ENCODE peak calls at places on chromosome 5, in eight cellular contexts. One of them, this sample, is unnamed.

GRCh38 chr5:53418409-53418808 is 62.0 kb upstream of the FST start:
- DNase-seq in astrocyte of the spinal cord: peak
- DNase-seq in GM12878: no peak
- DNase-seq in HepG2: no peak
- DNase-seq in bronchial epithelial cell: no peak
- DNase-seq in gastrocnemius medialis: no peak
- DNase-seq in progenitor cell of endocrine pancreas: no peak
- DNase-seq in pancreas: no peak
- DNase-seq in this sample: peak

GRCh38 chr5:82796643-82797416 is 280.4 kb downstream of the TMEM167A start:
- DNase-seq in astrocyte of the spinal cord: no peak
- DNase-seq in GM12878: no peak
- DNase-seq in HepG2: no peak
- DNase-seq in bronchial epithelial cell: no peak
- DNase-seq in gastrocnemius medialis: no peak
- DNase-seq in progenitor cell of endocrine pancreas: no peak
- DNase-seq in pancreas: no peak
- DNase-seq in this sample: no peak

GRCh38 chr5:73135021-73135420 is 14.6 kb downstream of the TMEM171 start:
- DNase-seq in astrocyte of the spinal cord: no peak
- DNase-seq in GM12878: no peak
- DNase-seq in HepG2: no peak
- DNase-seq in bronchial epithelial cell: no peak
- DNase-seq in gastrocnemius medialis: no peak
- DNase-seq in progenitor cell of endocrine pancreas: no peak
- DNase-seq in pancreas: no peak
- DNase-seq in this sample: no peak

GRCh38 chr5:150801117-150801927 is 22.8 kb downstream of the SMIM3 start:
- DNase-seq in astrocyte of the spinal cord: peak
- DNase-seq in GM12878: no peak
- DNase-seq in HepG2: peak
- DNase-seq in bronchial epithelial cell: peak
- DNase-seq in gastrocnemius medialis: no peak
- DNase-seq in progenitor cell of endocrine pancreas: no peak
- DNase-seq in pancreas: no peak
- DNase-seq in this sample: peak

GRCh38 chr5:86977185-86977584 is 290.5 kb upstream of the RASA1 start:
- DNase-seq in astrocyte of the spinal cord: no peak
- DNase-seq in GM12878: no peak
- DNase-seq in HepG2: no peak
- DNase-seq in bronchial epithelial cell: no peak
- DNase-seq in gastrocnemius medialis: no peak
- DNase-seq in progenitor cell of endocrine pancreas: no peak
- DNase-seq in pancreas: no peak
- DNase-seq in this sample: no peak

GRCh38 chr5:99037668-99038067 is 108.9 kb upstream of the CHD1 start:
- DNase-seq in astrocyte of the spinal cord: no peak
- DNase-seq in GM12878: no peak
- DNase-seq in HepG2: peak
- DNase-seq in bronchial epithelial cell: peak
- DNase-seq in gastrocnemius medialis: no peak
- DNase-seq in progenitor cell of endocrine pancreas: no peak
- DNase-seq in pancreas: no peak
- DNase-seq in this sample: no peak

GRCh38 chr5:37814699-37815098 is 25.1 kb downstream of the GDNF start:
- DNase-seq in astrocyte of the spinal cord: peak
- DNase-seq in GM12878: no peak
- DNase-seq in HepG2: no peak
- DNase-seq in bronchial epithelial cell: peak
- DNase-seq in gastrocnemius medialis: no peak
- DNase-seq in progenitor cell of endocrine pancreas: no peak
- DNase-seq in pancreas: no peak
- DNase-seq in this sample: no peak

GRCh38 chr5:132049559-132049958 is 10.9 kb upstream of the IL3 start:
- DNase-seq in astrocyte of the spinal cord: no peak
- DNase-seq in GM12878: no peak
- DNase-seq in HepG2: no peak
- DNase-seq in bronchial epithelial cell: no peak
- DNase-seq in gastrocnemius medialis: no peak
- DNase-seq in progenitor cell of endocrine pancreas: no peak
- DNase-seq in pancreas: peak
- DNase-seq in this sample: no peak

GRCh38 chr5:179334017-179334765 is 11.1 kb downstream of the ADAMTS2 start:
- DNase-seq in astrocyte of the spinal cord: no peak
- DNase-seq in GM12878: no peak
- DNase-seq in HepG2: no peak
- DNase-seq in bronchial epithelial cell: no peak
- DNase-seq in gastrocnemius medialis: no peak
- DNase-seq in progenitor cell of endocrine pancreas: no peak
- DNase-seq in pancreas: no peak
- DNase-seq in this sample: no peak
- TF ChIP-seq CTCF in astrocyte of the spinal cord: no peak
- TF ChIP-seq CTCF in GM12878: no peak
- TF ChIP-seq CTCF in HepG2: no peak
- TF ChIP-seq CTCF in bronchial epithelial cell: no peak
- TF ChIP-seq CTCF in gastrocnemius medialis: no peak
- TF ChIP-seq CTCF in progenitor cell of endocrine pancreas: no peak
- TF ChIP-seq CTCF in pancreas: no peak
- TF ChIP-seq CTCF in this sample: no peak

DNA sequence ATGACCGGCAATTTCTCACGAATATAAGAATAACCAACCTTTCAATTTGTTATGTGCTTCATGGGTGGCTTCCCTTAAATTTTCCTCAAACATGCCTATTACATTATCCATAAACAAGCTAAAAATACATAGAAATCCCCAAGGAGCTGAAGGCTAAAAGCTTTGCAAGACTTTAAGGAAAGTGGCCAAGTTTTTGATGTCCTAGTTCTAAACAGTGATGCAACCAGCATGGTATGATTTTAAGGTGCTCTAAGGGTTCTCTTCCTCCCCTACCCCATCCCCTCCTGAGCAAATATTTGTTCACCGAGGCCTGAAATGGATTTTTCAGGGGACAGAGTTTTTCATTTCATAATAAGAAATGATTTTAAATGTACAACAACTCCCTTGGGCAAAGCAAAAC is 79.8 kb downstream of the RGS7BP start:
- DNase-seq in astrocyte of the spinal cord: no peak
- DNase-seq in GM12878: no peak
- DNase-seq in HepG2: no peak
- DNase-seq in bronchial epithelial cell: no peak
- DNase-seq in gastrocnemius medialis: no peak
- DNase-seq in progenitor cell of endocrine pancreas: no peak
- DNase-seq in pancreas: no peak
- DNase-seq in this sample: no peak
- TF ChIP-seq CTCF in astrocyte of the spinal cord: no peak
- TF ChIP-seq CTCF in GM12878: no peak
- TF ChIP-seq CTCF in HepG2: no peak
- TF ChIP-seq CTCF in bronchial epithelial cell: no peak
- TF ChIP-seq CTCF in gastrocnemius medialis: no peak
- TF ChIP-seq CTCF in progenitor cell of endocrine pancreas: no peak
- TF ChIP-seq CTCF in pancreas: no peak
- TF ChIP-seq CTCF in this sample: no peak

GRCh38 chr5:28576022-28576421 is 1537.6 kb upstream of the CDH9 start:
- DNase-seq in astrocyte of the spinal cord: peak
- DNase-seq in GM12878: no peak
- DNase-seq in HepG2: peak
- DNase-seq in bronchial epithelial cell: peak
- DNase-seq in gastrocnemius medialis: no peak
- DNase-seq in progenitor cell of endocrine pancreas: no peak
- DNase-seq in pancreas: no peak
- DNase-seq in this sample: no peak
- TF ChIP-seq CTCF in astrocyte of the spinal cord: peak
- TF ChIP-seq CTCF in GM12878: no peak
- TF ChIP-seq CTCF in HepG2: no peak
- TF ChIP-seq CTCF in bronchial epithelial cell: peak
- TF ChIP-seq CTCF in gastrocnemius medialis: no peak
- TF ChIP-seq CTCF in progenitor cell of endocrine pancreas: peak
- TF ChIP-seq CTCF in pancreas: no peak
- TF ChIP-seq CTCF in this sample: no peak

GRCh38 chr5:174573210-174574014 is 151.0 kb upstream of the MSX2 start:
- DNase-seq in astrocyte of the spinal cord: no peak
- DNase-seq in GM12878: no peak
- DNase-seq in HepG2: no peak
- DNase-seq in bronchial epithelial cell: no peak
- DNase-seq in gastrocnemius medialis: no peak
- DNase-seq in progenitor cell of endocrine pancreas: no peak
- DNase-seq in pancreas: no peak
- DNase-seq in this sample: no peak
- TF ChIP-seq CTCF in astrocyte of the spinal cord: no peak
- TF ChIP-seq CTCF in GM12878: no peak
- TF ChIP-seq CTCF in HepG2: no peak
- TF ChIP-seq CTCF in bronchial epithelial cell: no peak
- TF ChIP-seq CTCF in gastrocnemius medialis: no peak
- TF ChIP-seq CTCF in progenitor cell of endocrine pancreas: no peak
- TF ChIP-seq CTCF in pancreas: no peak
- TF ChIP-seq CTCF in this sample: no peak